ENCODE peak calls at places on chromosomes 1 and 21, in six cellular contexts. Z is breast epithelium, D is uterus, E is adipocyte, P is left lung, Y is astrocyte. M is an unnamed sample.

GRCh38 chr1:109654519-109654918 is 1.4 kb upstream of the GSTM4 start:
- DNase-seq in E (no peak), D (no peak), P (no peak), Z (no peak), Y (no peak), M (no peak)

GRCh38 chr21:36155603-36156338 is 853 bp upstream of the DOP1B start:
- DNase-seq in E (no peak), D (no peak), P (peak), Y (no peak), Z (peak), M (no peak)

GRCh38 chr1:150015733-150016132 is 5.2 kb upstream of the OTUD7B start:
- DNase-seq in D (no peak), P (no peak), E (no peak), Y (no peak), Z (no peak), M (no peak)

GRCh38 chr1:77378723-77379533 is 97.1 kb downstream of the AK5 start:
- DNase-seq in D (no peak), Z (no peak), Y (peak), E (no peak), P (no peak), M (peak)

GRCh38 chr1:244140420-244140819 is 89.3 kb downstream of the ZBTB18 start:
- DNase-seq in P (no peak), D (no peak), Z (no peak), Y (no peak), E (no peak), M (no peak)

GRCh38 chr21:35481005-35481404 is 431.9 kb upstream of the RUNX1 start:
- DNase-seq in E (no peak), D (no peak), Y (no peak), P (no peak), Z (no peak), M (no peak)

GRCh38 chr1:51661081-51661518 is 44.2 kb downstream of the OSBPL9 start:
- DNase-seq in D (no peak), Z (no peak), Y (peak), P (no peak), E (peak), M (peak)

GRCh38 chr1:23720256-23720995 is 22.8 kb upstream of the ELOA start:
- DNase-seq in Y (no peak), Z (no peak), P (no peak), D (no peak), E (no peak), M (peak)

GRCh38 chr1:53733975-53734649 is 4.9 kb downstream of the GLIS1 start:
- DNase-seq in E (peak), P (no peak), Z (no peak), Y (peak), D (no peak), M (peak)

GRCh38 chr1:74771913-74772515 is 39.1 kb downstream of the TYW3 start:
- DNase-seq in E (peak), P (no peak), Z (no peak), Y (peak), D (no peak), M (peak)

GRCh38 chr1:89356658-89357400 is 7.0 kb upstream of the GBP6 start:
- DNase-seq in P (no peak), Z (no peak), E (peak), D (no peak), Y (peak), M (peak)

GRCh38 chr1:23524716-23525401 is 6.2 kb downstream of the E2F2 start:
- DNase-seq in D (no peak), Z (no peak), E (no peak), Y (no peak), P (no peak), M (no peak)

GRCh38 chr1:94819584-94819944 is 593 bp upstream of the SLC44A3 start:
- DNase-seq in P (no peak), Y (no peak), Z (no peak), D (no peak), E (no peak), M (no peak)

GRCh38 chr1:19433610-19433999 is 51.7 kb downstream of the CAPZB start:
- DNase-seq in P (no peak), Y (peak), Z (no peak), D (no peak), E (no peak), M (peak)
- H3K4me3 ChIP-seq in P (no peak), Y (no peak), Z (no peak), D (no peak), E (no peak), M (no peak)

GRCh38 chr1:164801246-164801731 is 242.3 kb downstream of the PBX1 start:
- DNase-seq in P (no peak), Y (no peak), Z (no peak), D (no peak), E (no peak), M (no peak)

GRCh38 chr1:164803366-164803765 is 244.4 kb downstream of the PBX1 start:
- DNase-seq in Z (no peak), P (no peak), E (peak), Y (peak), D (no peak), M (no peak)

GRCh38 chr1:164804366-164804765 is 245.4 kb downstream of the PBX1 start:
- DNase-seq in E (no peak), Y (peak), Z (no peak), P (no peak), D (no peak), M (no peak)

GRCh38 chr1:164802573-164803282 is 243.7 kb downstream of the PBX1 start:
- DNase-seq in D (no peak), P (no peak), Z (no peak), Y (no peak), E (no peak), M (no peak)

GRCh38 chr1:164801791-164802572 is 243.0 kb downstream of the PBX1 start:
- DNase-seq in E (no peak), P (no peak), Y (no peak), Z (no peak), D (no peak), M (no peak)
- H3K4me3 ChIP-seq in E (no peak), P (no peak), Y (no peak), Z (no peak), D (no peak), M (no peak)

GRCh38 chr1:10960406-10960805 is 52.0 kb upstream of the TARDBP start:
- DNase-seq in D (no peak), P (no peak), Z (no peak), E (no peak), Y (no peak), M (no peak)
- H3K4me3 ChIP-seq in D (no peak), P (no peak), Z (no peak), E (no peak), Y (no peak), M (no peak)

GRCh38 chr1:71047635-71048607 is at the start of gene PTGER3:
- DNase-seq in E (peak), Y (no peak), Z (peak), P (peak), D (peak), M (no peak)

GRCh38 chr1:71046891-71047634 is 553 bp downstream of the PTGER3 start:
- DNase-seq in Z (peak), E (peak), P (no peak), Y (no peak), D (peak), M (peak)

GRCh38 chr1:71043061-71043460 is 4.6 kb downstream of the PTGER3 start:
- DNase-seq in Y (no peak), Z (no peak), D (no peak), P (no peak), E (no peak), M (no peak)

GRCh38 chr1:71044833-71045232 is 2.8 kb downstream of the PTGER3 start:
- DNase-seq in Z (no peak), Y (no peak), P (no peak), E (no peak), D (no peak), M (no peak)

DNA sequence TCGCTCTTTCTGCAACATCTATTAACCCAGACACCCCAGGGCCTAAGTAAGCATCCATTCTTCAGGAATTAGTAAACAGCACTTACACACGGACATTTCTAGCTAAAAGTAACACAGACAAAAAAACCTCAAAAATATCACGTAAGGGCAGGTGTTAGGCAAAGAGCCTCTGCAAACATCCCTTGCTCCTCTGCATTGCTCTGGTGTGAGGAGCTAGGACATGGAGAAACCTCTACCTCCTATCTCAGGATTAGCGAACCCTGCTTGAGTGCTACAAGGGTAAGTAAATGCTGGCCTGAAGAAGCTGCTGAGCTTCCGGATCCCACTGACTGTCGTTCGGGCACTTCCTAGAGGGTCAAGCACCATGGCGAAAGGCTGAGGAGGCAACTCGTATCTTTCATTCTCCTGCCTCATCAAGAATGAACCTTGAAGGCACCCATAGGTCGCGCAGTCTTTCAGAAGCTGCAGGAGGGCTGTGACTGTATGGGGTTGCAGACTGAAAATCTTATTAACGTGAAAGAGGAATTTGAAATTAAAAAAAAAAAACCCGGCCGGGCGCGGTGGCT is 2.1 kb downstream of the PTGER3 start:
- DNase-seq in P (no peak), Z (no peak), E (no peak), Y (no peak), D (no peak), M (no peak)
- H3K4me3 ChIP-seq in P (no peak), Z (peak), E (peak), Y (no peak), D (peak), M (no peak)

GRCh38 chr1:26276432-26276838 is 3.5 kb upstream of the SH3BGRL3 start:
- DNase-seq in P (no peak), E (no peak), Y (no peak), D (no peak), Z (no peak), M (no peak)
- H3K4me3 ChIP-seq in P (no peak), E (no peak), Y (peak), D (no peak), Z (no peak), M (no peak)

DNA sequence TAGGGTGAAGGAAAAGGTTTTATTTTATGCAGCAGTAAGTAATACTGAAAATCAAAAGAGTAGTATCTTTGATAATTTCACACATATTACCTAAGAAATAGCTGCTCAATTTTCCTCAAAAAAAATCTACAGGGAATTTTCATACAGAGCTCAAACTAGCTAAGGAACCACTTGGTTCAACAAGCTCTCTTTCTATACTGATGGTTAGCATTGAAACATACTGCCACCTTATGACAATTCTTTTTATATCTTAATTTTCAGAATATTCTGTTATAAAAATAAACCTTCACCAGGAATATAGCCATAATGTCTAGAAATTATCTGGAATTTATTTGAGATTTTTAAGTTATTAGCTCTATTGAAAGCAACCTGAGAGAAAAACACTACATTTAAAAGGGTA is 142.1 kb downstream of the DPYD start:
- DNase-seq in E (peak), P (no peak), D (no peak), Z (no peak), Y (peak), M (no peak)
- H3K4me3 ChIP-seq in E (no peak), P (no peak), D (no peak), Z (no peak), Y (no peak), M (no peak)